ENCODE peak calls at places on chromosomes 13 and 19, in seven cellular contexts. One of them, this sample, is unnamed.

GRCh38 chr13:111359930-111360329 is 39.5 kb downstream of the TEX29 start:
- DNase-seq in astrocyte of the spinal cord: no peak
- DNase-seq in fibroblast of pulmonary artery: no peak
- DNase-seq in choroid plexus epithelial cell: no peak
- DNase-seq in neural progenitor cell: no peak
- DNase-seq in HCT116: no peak
- DNase-seq in esophagus muscularis mucosa: peak; percentile 75
- DNase-seq in this sample: no peak

GRCh38 chr13:34570954-34571353 is 371.1 kb upstream of the NBEA start:
- DNase-seq in neural progenitor cell: no peak
- DNase-seq in choroid plexus epithelial cell: no peak
- DNase-seq in HCT116: no peak
- DNase-seq in esophagus muscularis mucosa: no peak
- DNase-seq in astrocyte of the spinal cord: no peak
- DNase-seq in fibroblast of pulmonary artery: no peak
- DNase-seq in this sample: no peak

GRCh38 chr13:110340812-110341444 is 33.8 kb downstream of the COL4A2 start:
- DNase-seq in neural progenitor cell: no peak
- DNase-seq in fibroblast of pulmonary artery: peak; percentile 95
- DNase-seq in esophagus muscularis mucosa: peak; percentile 98
- DNase-seq in astrocyte of the spinal cord: peak; percentile 80
- DNase-seq in HCT116: no peak
- DNase-seq in choroid plexus epithelial cell: peak; percentile 84
- DNase-seq in this sample: peak; percentile 34

GRCh38 chr13:98749501-98749900 is 3.0 kb downstream of the SLC15A1 start:
- DNase-seq in choroid plexus epithelial cell: peak; percentile 57
- DNase-seq in neural progenitor cell: no peak
- DNase-seq in esophagus muscularis mucosa: no peak
- DNase-seq in astrocyte of the spinal cord: peak; percentile 63
- DNase-seq in fibroblast of pulmonary artery: peak; percentile 31
- DNase-seq in HCT116: no peak
- DNase-seq in this sample: peak; percentile 78

GRCh38 chr19:1027953-1028902 is 1.8 kb downstream of the CNN2 start:
- DNase-seq in esophagus muscularis mucosa: no peak
- DNase-seq in choroid plexus epithelial cell: peak; percentile 97
- DNase-seq in fibroblast of pulmonary artery: peak; percentile 94
- DNase-seq in HCT116: peak; percentile 52
- DNase-seq in neural progenitor cell: peak; percentile 94
- DNase-seq in astrocyte of the spinal cord: peak; percentile 99
- DNase-seq in this sample: peak; percentile 95

GRCh38 chr19:29256516-29256915 is 43.6 kb upstream of the UQCRFS1 start:
- DNase-seq in astrocyte of the spinal cord: no peak
- DNase-seq in fibroblast of pulmonary artery: no peak
- DNase-seq in HCT116: no peak
- DNase-seq in esophagus muscularis mucosa: no peak
- DNase-seq in neural progenitor cell: no peak
- DNase-seq in choroid plexus epithelial cell: no peak
- DNase-seq in this sample: no peak

GRCh38 chr13:40665754-40666057 is 735 bp downstream of the FOXO1 start:
- DNase-seq in choroid plexus epithelial cell: peak; percentile 39
- DNase-seq in fibroblast of pulmonary artery: no peak
- DNase-seq in HCT116: no peak
- DNase-seq in astrocyte of the spinal cord: no peak
- DNase-seq in neural progenitor cell: no peak
- DNase-seq in esophagus muscularis mucosa: no peak
- DNase-seq in this sample: no peak

GRCh38 chr19:10155834-10156233 is 36.1 kb upstream of the EIF3G start:
- DNase-seq in HCT116: no peak
- DNase-seq in astrocyte of the spinal cord: no peak
- DNase-seq in esophagus muscularis mucosa: no peak
- DNase-seq in choroid plexus epithelial cell: peak; percentile 10
- DNase-seq in neural progenitor cell: no peak
- DNase-seq in fibroblast of pulmonary artery: peak; percentile 8
- DNase-seq in this sample: peak; percentile 71

GRCh38 chr13:42474954-42475353 is 99.0 kb upstream of the TNFSF11 start:
- DNase-seq in esophagus muscularis mucosa: no peak
- DNase-seq in choroid plexus epithelial cell: peak; percentile 98
- DNase-seq in astrocyte of the spinal cord: peak; percentile 90
- DNase-seq in fibroblast of pulmonary artery: peak; percentile 35
- DNase-seq in neural progenitor cell: no peak
- DNase-seq in HCT116: no peak
- DNase-seq in this sample: peak; percentile 69

GRCh38 chr13:45607931-45608330 is 7.6 kb downstream of the ERICH6B start:
- DNase-seq in neural progenitor cell: no peak
- DNase-seq in HCT116: no peak
- DNase-seq in esophagus muscularis mucosa: no peak
- DNase-seq in fibroblast of pulmonary artery: no peak
- DNase-seq in choroid plexus epithelial cell: no peak
- DNase-seq in astrocyte of the spinal cord: no peak
- DNase-seq in this sample: no peak

GRCh38 chr13:106121173-106121754 is 414.2 kb downstream of the EFNB2 start:
- DNase-seq in astrocyte of the spinal cord: no peak
- DNase-seq in fibroblast of pulmonary artery: no peak
- DNase-seq in esophagus muscularis mucosa: no peak
- DNase-seq in neural progenitor cell: no peak
- DNase-seq in HCT116: no peak
- DNase-seq in choroid plexus epithelial cell: no peak
- DNase-seq in this sample: no peak

GRCh38 chr19:1243768-1244692 is 2.5 kb downstream of the ATP5F1D start:
- DNase-seq in esophagus muscularis mucosa: no peak
- DNase-seq in fibroblast of pulmonary artery: peak; percentile 86
- DNase-seq in astrocyte of the spinal cord: peak; percentile 79
- DNase-seq in neural progenitor cell: peak; percentile 89
- DNase-seq in choroid plexus epithelial cell: peak; percentile 88
- DNase-seq in HCT116: no peak
- DNase-seq in this sample: peak; percentile 83

GRCh38 chr13:25872871-25873607 is 178.8 kb downstream of the SHISA2 start:
- DNase-seq in neural progenitor cell: no peak
- DNase-seq in astrocyte of the spinal cord: no peak
- DNase-seq in choroid plexus epithelial cell: no peak
- DNase-seq in fibroblast of pulmonary artery: peak; percentile 26
- DNase-seq in HCT116: no peak
- DNase-seq in esophagus muscularis mucosa: no peak
- DNase-seq in this sample: no peak

GRCh38 chr13:98026457-98026857 is 73.0 kb downstream of the IPO5 start:
- DNase-seq in astrocyte of the spinal cord: peak; percentile 44
- DNase-seq in HCT116: no peak
- DNase-seq in choroid plexus epithelial cell: peak; percentile 66
- DNase-seq in esophagus muscularis mucosa: peak; percentile 91
- DNase-seq in neural progenitor cell: no peak
- DNase-seq in fibroblast of pulmonary artery: peak; percentile 31
- DNase-seq in this sample: peak; percentile 43

GRCh38 chr13:76225815-76226489 is 589.8 kb downstream of the LMO7 start:
- DNase-seq in choroid plexus epithelial cell: peak; percentile 69
- DNase-seq in fibroblast of pulmonary artery: peak; percentile 19
- DNase-seq in HCT116: no peak
- DNase-seq in astrocyte of the spinal cord: peak; percentile 47
- DNase-seq in esophagus muscularis mucosa: no peak
- DNase-seq in neural progenitor cell: peak; percentile 55
- DNase-seq in this sample: peak; percentile 69

GRCh38 chr13:93262729-93263128 is 36.1 kb downstream of the GPC6 start:
- DNase-seq in choroid plexus epithelial cell: peak; percentile 42
- DNase-seq in esophagus muscularis mucosa: no peak
- DNase-seq in fibroblast of pulmonary artery: peak; percentile 51
- DNase-seq in neural progenitor cell: no peak
- DNase-seq in astrocyte of the spinal cord: peak; percentile 71
- DNase-seq in HCT116: no peak
- DNase-seq in this sample: peak; percentile 95

GRCh38 chr13:68078457-68078856 is 848.3 kb upstream of the PCDH9 start:
- DNase-seq in choroid plexus epithelial cell: no peak
- DNase-seq in HCT116: no peak
- DNase-seq in astrocyte of the spinal cord: no peak
- DNase-seq in neural progenitor cell: no peak
- DNase-seq in fibroblast of pulmonary artery: no peak
- DNase-seq in esophagus muscularis mucosa: no peak
- DNase-seq in this sample: no peak

GRCh38 chr13:31043891-31044657 is 111.6 kb downstream of the TEX26 start:
- DNase-seq in neural progenitor cell: peak; percentile 84
- DNase-seq in choroid plexus epithelial cell: peak; percentile 91
- DNase-seq in astrocyte of the spinal cord: peak; percentile 84
- DNase-seq in HCT116: peak; percentile 78
- DNase-seq in esophagus muscularis mucosa: peak; percentile 97
- DNase-seq in fibroblast of pulmonary artery: peak; percentile 89
- DNase-seq in this sample: peak; percentile 82

GRCh38 chr13:52399708-52400107 is 6.3 kb downstream of the THSD1 start:
- DNase-seq in esophagus muscularis mucosa: no peak
- DNase-seq in astrocyte of the spinal cord: no peak
- DNase-seq in choroid plexus epithelial cell: peak; percentile 59
- DNase-seq in fibroblast of pulmonary artery: peak; percentile 60
- DNase-seq in HCT116: no peak
- DNase-seq in neural progenitor cell: no peak
- DNase-seq in this sample: peak; percentile 30
- TF ChIP-seq CTCF in esophagus muscularis mucosa: no peak
- TF ChIP-seq CTCF in astrocyte of the spinal cord: no peak
- TF ChIP-seq CTCF in choroid plexus epithelial cell: peak; percentile 50
- TF ChIP-seq CTCF in fibroblast of pulmonary artery: peak; percentile 35
- TF ChIP-seq CTCF in HCT116: no peak
- TF ChIP-seq CTCF in neural progenitor cell: no peak
- TF ChIP-seq CTCF in this sample: peak; percentile 12

DNA sequence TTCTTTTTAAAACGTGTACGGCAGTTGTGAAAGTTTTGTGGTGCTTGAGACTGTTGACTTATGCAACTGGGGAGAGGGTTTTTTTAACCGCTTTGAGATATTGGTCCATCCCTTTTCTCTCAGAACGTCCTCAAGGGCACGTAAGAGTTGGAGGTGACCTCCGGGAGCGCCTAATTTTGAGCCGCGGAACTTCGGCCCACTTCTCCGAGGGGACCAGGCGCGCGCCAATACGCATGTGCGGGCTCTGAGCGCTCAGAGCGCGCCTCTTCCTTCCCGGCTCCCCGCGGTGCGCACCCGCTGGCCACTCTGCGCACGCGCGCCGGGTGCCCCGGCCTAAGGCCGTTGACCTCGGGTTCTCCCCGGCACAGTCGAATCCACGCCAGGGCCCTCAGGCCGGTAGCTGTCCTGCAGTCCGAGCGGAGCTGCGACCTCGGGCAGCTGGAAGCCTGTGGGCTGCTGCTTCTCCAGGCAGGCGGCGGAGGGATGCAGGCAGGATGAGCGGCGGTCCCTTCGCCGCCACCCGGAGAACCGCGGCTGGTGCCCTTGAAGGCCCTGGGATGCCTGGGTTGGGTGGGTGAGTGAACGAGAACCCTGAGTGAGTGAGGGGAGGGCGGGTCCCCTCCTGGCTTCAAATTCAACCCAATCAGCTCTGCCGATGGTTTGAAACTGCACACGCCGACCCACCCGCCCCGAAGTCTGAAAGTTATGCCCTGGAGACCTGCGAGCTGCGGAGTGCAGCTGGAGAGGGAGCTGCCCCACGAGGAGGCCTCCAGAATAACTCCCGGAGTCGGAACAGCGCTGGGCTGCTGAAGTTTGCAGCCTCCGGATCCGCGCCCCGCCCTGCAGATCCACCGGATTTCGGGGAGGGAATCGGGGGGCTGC is 7.3 kb downstream of the POU4F1 start:
- DNase-seq in neural progenitor cell: peak; percentile 81
- DNase-seq in esophagus muscularis mucosa: no peak
- DNase-seq in choroid plexus epithelial cell: no peak
- DNase-seq in HCT116: no peak
- DNase-seq in astrocyte of the spinal cord: no peak
- DNase-seq in fibroblast of pulmonary artery: no peak
- DNase-seq in this sample: no peak
- H3K4me3 ChIP-seq in neural progenitor cell: peak overlapping the region; percentile 51
- H3K4me3 ChIP-seq in esophagus muscularis mucosa: peak overlapping the region; percentile 23
- H3K4me3 ChIP-seq in choroid plexus epithelial cell: peak overlapping the region; percentile 14
- H3K4me3 ChIP-seq in HCT116: no peak overlapping the region
- H3K4me3 ChIP-seq in astrocyte of the spinal cord: no peak overlapping the region
- H3K4me3 ChIP-seq in fibroblast of pulmonary artery: no peak overlapping the region
- H3K4me3 ChIP-seq in this sample: no peak overlapping the region

GRCh38 chr19:44499962-44500949 is at the start of gene ZNF180:
- DNase-seq in choroid plexus epithelial cell: peak; percentile 93
- DNase-seq in HCT116: peak; percentile 92
- DNase-seq in astrocyte of the spinal cord: peak; percentile 97
- DNase-seq in esophagus muscularis mucosa: peak; percentile 98
- DNase-seq in fibroblast of pulmonary artery: peak; percentile 94
- DNase-seq in neural progenitor cell: peak; percentile 99
- DNase-seq in this sample: peak; percentile 90
- TF ChIP-seq CTCF in choroid plexus epithelial cell: peak; percentile 46
- TF ChIP-seq CTCF in HCT116: peak; percentile 52
- TF ChIP-seq CTCF in astrocyte of the spinal cord: peak; percentile 40
- TF ChIP-seq CTCF in esophagus muscularis mucosa: peak; percentile 70
- TF ChIP-seq CTCF in fibroblast of pulmonary artery: peak; percentile 33
- TF ChIP-seq CTCF in neural progenitor cell: peak; percentile 56
- TF ChIP-seq CTCF in this sample: peak; percentile 28

GRCh38 chr19:6272411-6272791 is 7.4 kb downstream of the MLLT1 start:
- DNase-seq in fibroblast of pulmonary artery: no peak
- DNase-seq in esophagus muscularis mucosa: no peak
- DNase-seq in neural progenitor cell: peak; percentile 44
- DNase-seq in choroid plexus epithelial cell: no peak
- DNase-seq in astrocyte of the spinal cord: peak; percentile 29
- DNase-seq in HCT116: no peak
- DNase-seq in this sample: peak; percentile 17

GRCh38 chr19:6274756-6275155 is 5.0 kb downstream of the MLLT1 start:
- DNase-seq in fibroblast of pulmonary artery: no peak
- DNase-seq in neural progenitor cell: no peak
- DNase-seq in astrocyte of the spinal cord: no peak
- DNase-seq in choroid plexus epithelial cell: no peak
- DNase-seq in esophagus muscularis mucosa: no peak
- DNase-seq in HCT116: no peak
- DNase-seq in this sample: no peak

GRCh38 chr19:6275170-6275744 is 4.5 kb downstream of the MLLT1 start:
- DNase-seq in esophagus muscularis mucosa: no peak
- DNase-seq in HCT116: no peak
- DNase-seq in neural progenitor cell: no peak
- DNase-seq in fibroblast of pulmonary artery: no peak
- DNase-seq in astrocyte of the spinal cord: no peak
- DNase-seq in choroid plexus epithelial cell: no peak
- DNase-seq in this sample: no peak

GRCh38 chr19:6272913-6273600 is 6.7 kb downstream of the MLLT1 start:
- DNase-seq in HCT116: no peak
- DNase-seq in esophagus muscularis mucosa: no peak
- DNase-seq in fibroblast of pulmonary artery: no peak
- DNase-seq in choroid plexus epithelial cell: no peak
- DNase-seq in neural progenitor cell: peak; percentile 54
- DNase-seq in astrocyte of the spinal cord: no peak
- DNase-seq in this sample: no peak

DNA sequence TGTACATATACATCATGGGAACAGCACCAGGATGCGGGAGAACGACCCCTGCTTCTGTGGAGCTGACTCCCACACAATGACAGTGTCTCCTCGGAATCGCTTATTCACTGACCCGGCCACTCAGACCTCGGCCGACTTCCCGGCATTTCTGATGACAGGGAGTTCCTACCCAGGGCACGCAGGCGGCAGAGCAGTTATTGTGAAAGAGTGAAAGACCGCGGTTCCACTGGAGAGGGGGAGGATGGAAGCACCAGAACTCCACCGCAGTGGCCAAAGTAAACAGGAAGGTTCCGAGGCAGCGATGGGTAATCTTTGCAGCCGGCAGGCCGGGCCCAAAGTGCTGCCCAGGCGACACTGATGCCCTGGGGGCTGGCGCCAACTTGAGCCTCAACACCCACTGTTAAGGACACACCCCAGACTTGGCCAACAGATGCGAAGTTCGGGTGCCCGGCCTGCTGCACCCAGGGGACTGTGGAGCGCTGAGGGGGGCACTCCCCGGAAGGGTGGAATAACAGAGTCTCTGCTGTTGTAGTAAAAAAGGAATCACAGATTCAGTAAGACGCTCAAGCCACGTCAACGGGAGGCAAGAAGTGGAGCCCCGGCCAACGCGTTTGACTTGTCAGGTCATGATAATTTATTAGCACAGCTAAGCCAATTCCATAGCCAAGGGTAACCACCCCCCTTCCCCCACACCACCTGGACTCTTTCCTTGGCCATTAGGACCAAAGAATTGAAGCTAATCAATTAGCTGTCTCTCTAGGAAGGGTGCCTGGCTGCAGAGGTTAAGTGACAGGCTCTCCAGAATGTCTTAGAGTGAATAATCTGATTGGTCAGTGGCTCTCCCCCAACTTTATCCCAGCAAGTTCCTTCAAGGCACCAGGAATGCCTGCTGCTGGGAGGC is 5.8 kb downstream of the MLLT1 start:
- DNase-seq in neural progenitor cell: no peak
- DNase-seq in choroid plexus epithelial cell: peak; percentile 82
- DNase-seq in astrocyte of the spinal cord: peak; percentile 82
- DNase-seq in fibroblast of pulmonary artery: peak; percentile 94
- DNase-seq in esophagus muscularis mucosa: peak; percentile 97
- DNase-seq in HCT116: no peak
- DNase-seq in this sample: peak; percentile 96
- H3K4me3 ChIP-seq in neural progenitor cell: no peak overlapping the region
- H3K4me3 ChIP-seq in choroid plexus epithelial cell: peak overlapping the region; percentile 28
- H3K4me3 ChIP-seq in astrocyte of the spinal cord: peak overlapping the region; percentile 16
- H3K4me3 ChIP-seq in fibroblast of pulmonary artery: peak overlapping the region; percentile 36
- H3K4me3 ChIP-seq in esophagus muscularis mucosa: peak overlapping the region; percentile 33
- H3K4me3 ChIP-seq in HCT116: no peak overlapping the region
- H3K4me3 ChIP-seq in this sample: peak overlapping the region; percentile 25